ENCODE peak calls at places on chromosomes 1 and 21, in ten cellular contexts. One of them, this sample, is unnamed.

GRCh38 chr1:189859385-189859977 is 618.2 kb downstream of the BRINP3 start:
- DNase-seq in stimulated activated CD4-positive, alpha-beta T cell treated with anti-CD3 and anti-CD28 coated beads, TNF-alpha, amount 100 ng/mL, for 4 hours: no peak
- DNase-seq in fibroblast of the conjunctiva: no peak
- DNase-seq in effector CD4-positive, alpha-beta T cell: no peak
- DNase-seq in NCI-H345: no peak
- DNase-seq in EH: no peak
- DNase-seq in NCI-H2081: no peak
- DNase-seq in body of pancreas: no peak
- DNase-seq in PC-3: peak
- DNase-seq in Kasumi-1: peak
- DNase-seq in this sample: peak

GRCh38 chr1:117795190-117795589 is 134.2 kb downstream of the GDAP2 start:
- DNase-seq in stimulated activated CD4-positive, alpha-beta T cell treated with anti-CD3 and anti-CD28 coated beads, TNF-alpha, amount 100 ng/mL, for 4 hours: no peak
- DNase-seq in fibroblast of the conjunctiva: no peak
- DNase-seq in effector CD4-positive, alpha-beta T cell: no peak
- DNase-seq in NCI-H345: no peak
- DNase-seq in EH: peak
- DNase-seq in NCI-H2081: no peak
- DNase-seq in body of pancreas: no peak
- DNase-seq in PC-3: peak
- DNase-seq in Kasumi-1: no peak
- DNase-seq in this sample: no peak

GRCh38 chr1:230694991-230695390 is 18.9 kb downstream of the AGT start:
- DNase-seq in stimulated activated CD4-positive, alpha-beta T cell treated with anti-CD3 and anti-CD28 coated beads, TNF-alpha, amount 100 ng/mL, for 4 hours: no peak
- DNase-seq in fibroblast of the conjunctiva: no peak
- DNase-seq in effector CD4-positive, alpha-beta T cell: no peak
- DNase-seq in NCI-H345: no peak
- DNase-seq in EH: no peak
- DNase-seq in NCI-H2081: no peak
- DNase-seq in body of pancreas: no peak
- DNase-seq in PC-3: no peak
- DNase-seq in Kasumi-1: no peak
- DNase-seq in this sample: no peak

GRCh38 chr1:45876000-45876399 is 72.6 kb downstream of the MAST2 start:
- DNase-seq in stimulated activated CD4-positive, alpha-beta T cell treated with anti-CD3 and anti-CD28 coated beads, TNF-alpha, amount 100 ng/mL, for 4 hours: no peak
- DNase-seq in fibroblast of the conjunctiva: no peak
- DNase-seq in effector CD4-positive, alpha-beta T cell: no peak
- DNase-seq in NCI-H345: peak
- DNase-seq in EH: no peak
- DNase-seq in NCI-H2081: peak
- DNase-seq in body of pancreas: no peak
- DNase-seq in PC-3: no peak
- DNase-seq in Kasumi-1: no peak
- DNase-seq in this sample: no peak

GRCh38 chr1:61921435-61921834 is 179.2 kb downstream of the PATJ start:
- DNase-seq in stimulated activated CD4-positive, alpha-beta T cell treated with anti-CD3 and anti-CD28 coated beads, TNF-alpha, amount 100 ng/mL, for 4 hours: no peak
- DNase-seq in fibroblast of the conjunctiva: no peak
- DNase-seq in effector CD4-positive, alpha-beta T cell: no peak
- DNase-seq in NCI-H345: no peak
- DNase-seq in EH: no peak
- DNase-seq in NCI-H2081: no peak
- DNase-seq in body of pancreas: no peak
- DNase-seq in PC-3: peak
- DNase-seq in Kasumi-1: no peak
- DNase-seq in this sample: no peak

GRCh38 chr1:160085686-160086089 is 4.3 kb downstream of the KCNJ9 start:
- DNase-seq in stimulated activated CD4-positive, alpha-beta T cell treated with anti-CD3 and anti-CD28 coated beads, TNF-alpha, amount 100 ng/mL, for 4 hours: peak
- DNase-seq in fibroblast of the conjunctiva: peak
- DNase-seq in effector CD4-positive, alpha-beta T cell: peak
- DNase-seq in NCI-H345: peak
- DNase-seq in EH: peak
- DNase-seq in NCI-H2081: peak
- DNase-seq in body of pancreas: peak
- DNase-seq in PC-3: peak
- DNase-seq in Kasumi-1: peak
- DNase-seq in this sample: peak

GRCh38 chr21:42640486-42640885 is 12.9 kb upstream of the PDE9A start:
- DNase-seq in stimulated activated CD4-positive, alpha-beta T cell treated with anti-CD3 and anti-CD28 coated beads, TNF-alpha, amount 100 ng/mL, for 4 hours: no peak
- DNase-seq in fibroblast of the conjunctiva: no peak
- DNase-seq in effector CD4-positive, alpha-beta T cell: no peak
- DNase-seq in NCI-H345: no peak
- DNase-seq in EH: no peak
- DNase-seq in NCI-H2081: no peak
- DNase-seq in body of pancreas: peak
- DNase-seq in PC-3: no peak
- DNase-seq in Kasumi-1: peak
- DNase-seq in this sample: no peak

GRCh38 chr1:150912623-150913022 is 13.5 kb upstream of the SETDB1 start:
- DNase-seq in stimulated activated CD4-positive, alpha-beta T cell treated with anti-CD3 and anti-CD28 coated beads, TNF-alpha, amount 100 ng/mL, for 4 hours: no peak
- DNase-seq in fibroblast of the conjunctiva: no peak
- DNase-seq in effector CD4-positive, alpha-beta T cell: no peak
- DNase-seq in NCI-H345: no peak
- DNase-seq in EH: no peak
- DNase-seq in NCI-H2081: no peak
- DNase-seq in body of pancreas: no peak
- DNase-seq in PC-3: no peak
- DNase-seq in Kasumi-1: no peak
- DNase-seq in this sample: no peak

GRCh38 chr1:212655668-212656440 is 43.8 kb downstream of the BATF3 start:
- DNase-seq in stimulated activated CD4-positive, alpha-beta T cell treated with anti-CD3 and anti-CD28 coated beads, TNF-alpha, amount 100 ng/mL, for 4 hours: no peak
- DNase-seq in fibroblast of the conjunctiva: no peak
- DNase-seq in effector CD4-positive, alpha-beta T cell: no peak
- DNase-seq in NCI-H345: no peak
- DNase-seq in EH: peak
- DNase-seq in NCI-H2081: no peak
- DNase-seq in body of pancreas: no peak
- DNase-seq in PC-3: peak
- DNase-seq in Kasumi-1: no peak
- DNase-seq in this sample: peak

GRCh38 chr1:243550276-243550675 is 294.4 kb downstream of the SDCCAG8 start:
- DNase-seq in stimulated activated CD4-positive, alpha-beta T cell treated with anti-CD3 and anti-CD28 coated beads, TNF-alpha, amount 100 ng/mL, for 4 hours: no peak
- DNase-seq in fibroblast of the conjunctiva: no peak
- DNase-seq in effector CD4-positive, alpha-beta T cell: no peak
- DNase-seq in NCI-H345: no peak
- DNase-seq in EH: peak
- DNase-seq in NCI-H2081: no peak
- DNase-seq in body of pancreas: no peak
- DNase-seq in PC-3: no peak
- DNase-seq in Kasumi-1: no peak
- DNase-seq in this sample: no peak

GRCh38 chr1:204025917-204026709 is 46.8 kb upstream of the SOX13 start:
- DNase-seq in stimulated activated CD4-positive, alpha-beta T cell treated with anti-CD3 and anti-CD28 coated beads, TNF-alpha, amount 100 ng/mL, for 4 hours: no peak
- DNase-seq in fibroblast of the conjunctiva: no peak
- DNase-seq in effector CD4-positive, alpha-beta T cell: no peak
- DNase-seq in NCI-H345: no peak
- DNase-seq in EH: no peak
- DNase-seq in NCI-H2081: no peak
- DNase-seq in body of pancreas: no peak
- DNase-seq in PC-3: no peak
- DNase-seq in Kasumi-1: no peak
- DNase-seq in this sample: no peak

GRCh38 chr1:48439380-48439779 is 32.6 kb downstream of the SPATA6 start:
- DNase-seq in stimulated activated CD4-positive, alpha-beta T cell treated with anti-CD3 and anti-CD28 coated beads, TNF-alpha, amount 100 ng/mL, for 4 hours: no peak
- DNase-seq in fibroblast of the conjunctiva: no peak
- DNase-seq in effector CD4-positive, alpha-beta T cell: no peak
- DNase-seq in NCI-H345: no peak
- DNase-seq in EH: no peak
- DNase-seq in NCI-H2081: no peak
- DNase-seq in body of pancreas: no peak
- DNase-seq in PC-3: no peak
- DNase-seq in Kasumi-1: no peak
- DNase-seq in this sample: no peak

GRCh38 chr1:47323475-47324105 is 9.6 kb upstream of the STIL start:
- DNase-seq in stimulated activated CD4-positive, alpha-beta T cell treated with anti-CD3 and anti-CD28 coated beads, TNF-alpha, amount 100 ng/mL, for 4 hours: no peak
- DNase-seq in fibroblast of the conjunctiva: no peak
- DNase-seq in effector CD4-positive, alpha-beta T cell: no peak
- DNase-seq in NCI-H345: no peak
- DNase-seq in EH: no peak
- DNase-seq in NCI-H2081: no peak
- DNase-seq in body of pancreas: no peak
- DNase-seq in PC-3: no peak
- DNase-seq in Kasumi-1: peak
- DNase-seq in this sample: no peak

GRCh38 chr21:29673096-29673610 is 266.6 kb downstream of the GRIK1 start:
- DNase-seq in stimulated activated CD4-positive, alpha-beta T cell treated with anti-CD3 and anti-CD28 coated beads, TNF-alpha, amount 100 ng/mL, for 4 hours: no peak
- DNase-seq in fibroblast of the conjunctiva: no peak
- DNase-seq in effector CD4-positive, alpha-beta T cell: no peak
- DNase-seq in NCI-H345: no peak
- DNase-seq in EH: no peak
- DNase-seq in NCI-H2081: no peak
- DNase-seq in body of pancreas: no peak
- DNase-seq in PC-3: no peak
- DNase-seq in Kasumi-1: no peak
- DNase-seq in this sample: no peak

GRCh38 chr1:47231314-47232186 is 475 bp downstream of the TAL1 start:
- DNase-seq in stimulated activated CD4-positive, alpha-beta T cell treated with anti-CD3 and anti-CD28 coated beads, TNF-alpha, amount 100 ng/mL, for 4 hours: no peak
- DNase-seq in fibroblast of the conjunctiva: peak
- DNase-seq in effector CD4-positive, alpha-beta T cell: no peak
- DNase-seq in NCI-H345: no peak
- DNase-seq in EH: peak
- DNase-seq in NCI-H2081: no peak
- DNase-seq in body of pancreas: no peak
- DNase-seq in PC-3: no peak
- DNase-seq in Kasumi-1: peak
- DNase-seq in this sample: no peak

GRCh38 chr1:56073614-56074356 is 505.6 kb downstream of the PLPP3 start:
- DNase-seq in stimulated activated CD4-positive, alpha-beta T cell treated with anti-CD3 and anti-CD28 coated beads, TNF-alpha, amount 100 ng/mL, for 4 hours: no peak
- DNase-seq in fibroblast of the conjunctiva: peak
- DNase-seq in effector CD4-positive, alpha-beta T cell: no peak
- DNase-seq in NCI-H345: no peak
- DNase-seq in EH: peak
- DNase-seq in NCI-H2081: no peak
- DNase-seq in body of pancreas: peak
- DNase-seq in PC-3: no peak
- DNase-seq in Kasumi-1: no peak
- DNase-seq in this sample: no peak

GRCh38 chr1:236864996-236865877 is 70.1 kb downstream of the MTR start:
- DNase-seq in stimulated activated CD4-positive, alpha-beta T cell treated with anti-CD3 and anti-CD28 coated beads, TNF-alpha, amount 100 ng/mL, for 4 hours: no peak
- DNase-seq in fibroblast of the conjunctiva: no peak
- DNase-seq in effector CD4-positive, alpha-beta T cell: no peak
- DNase-seq in NCI-H345: no peak
- DNase-seq in EH: no peak
- DNase-seq in NCI-H2081: no peak
- DNase-seq in body of pancreas: no peak
- DNase-seq in PC-3: no peak
- DNase-seq in Kasumi-1: no peak
- DNase-seq in this sample: no peak

GRCh38 chr1:228413241-228414010 is 3.2 kb downstream of the TRIM17 start:
- DNase-seq in stimulated activated CD4-positive, alpha-beta T cell treated with anti-CD3 and anti-CD28 coated beads, TNF-alpha, amount 100 ng/mL, for 4 hours: no peak
- DNase-seq in fibroblast of the conjunctiva: no peak
- DNase-seq in effector CD4-positive, alpha-beta T cell: no peak
- DNase-seq in NCI-H345: no peak
- DNase-seq in EH: no peak
- DNase-seq in NCI-H2081: no peak
- DNase-seq in body of pancreas: no peak
- DNase-seq in PC-3: no peak
- DNase-seq in Kasumi-1: no peak
- DNase-seq in this sample: no peak

GRCh38 chr1:108644984-108645383 is 15.9 kb downstream of the HENMT1 start:
- DNase-seq in stimulated activated CD4-positive, alpha-beta T cell treated with anti-CD3 and anti-CD28 coated beads, TNF-alpha, amount 100 ng/mL, for 4 hours: peak
- DNase-seq in fibroblast of the conjunctiva: no peak
- DNase-seq in effector CD4-positive, alpha-beta T cell: peak
- DNase-seq in NCI-H345: no peak
- DNase-seq in EH: no peak
- DNase-seq in NCI-H2081: no peak
- DNase-seq in body of pancreas: no peak
- DNase-seq in PC-3: no peak
- DNase-seq in Kasumi-1: peak
- DNase-seq in this sample: no peak

GRCh38 chr1:167297222-167298214 is 76.8 kb downstream of the POU2F1 start:
- DNase-seq in stimulated activated CD4-positive, alpha-beta T cell treated with anti-CD3 and anti-CD28 coated beads, TNF-alpha, amount 100 ng/mL, for 4 hours: no peak
- DNase-seq in fibroblast of the conjunctiva: peak
- DNase-seq in effector CD4-positive, alpha-beta T cell: no peak
- DNase-seq in NCI-H345: no peak
- DNase-seq in EH: no peak
- DNase-seq in NCI-H2081: no peak
- DNase-seq in body of pancreas: peak
- DNase-seq in PC-3: no peak
- DNase-seq in Kasumi-1: peak
- DNase-seq in this sample: no peak

GRCh38 chr1:30046751-30047150 is 676.6 kb downstream of the MATN1 start:
- DNase-seq in stimulated activated CD4-positive, alpha-beta T cell treated with anti-CD3 and anti-CD28 coated beads, TNF-alpha, amount 100 ng/mL, for 4 hours: no peak
- DNase-seq in fibroblast of the conjunctiva: no peak
- DNase-seq in effector CD4-positive, alpha-beta T cell: no peak
- DNase-seq in NCI-H345: no peak
- DNase-seq in EH: no peak
- DNase-seq in NCI-H2081: no peak
- DNase-seq in body of pancreas: no peak
- DNase-seq in PC-3: no peak
- DNase-seq in Kasumi-1: no peak
- DNase-seq in this sample: no peak

GRCh38 chr1:237138551-237138950 is 96.6 kb downstream of the RYR2 start:
- DNase-seq in stimulated activated CD4-positive, alpha-beta T cell treated with anti-CD3 and anti-CD28 coated beads, TNF-alpha, amount 100 ng/mL, for 4 hours: no peak
- DNase-seq in fibroblast of the conjunctiva: no peak
- DNase-seq in effector CD4-positive, alpha-beta T cell: no peak
- DNase-seq in NCI-H345: no peak
- DNase-seq in EH: no peak
- DNase-seq in NCI-H2081: no peak
- DNase-seq in body of pancreas: no peak
- DNase-seq in PC-3: no peak
- DNase-seq in Kasumi-1: no peak
- DNase-seq in this sample: no peak